ENCODE peak calls at places on chromosome 3, in four cellular contexts. Q is activated CD4-positive, alpha-beta memory T cell treated with anti-CD3 and anti-CD28 coated beads for 36 hours; C is epithelial cell of esophagus; P is GM18507. G is an unnamed sample.

GRCh38 chr3:159482241-159483031 is 506.2 kb upstream of the IL12A start:
- DNase-seq in Q (no peak), C (peak), P (no peak), G (no peak)

GRCh38 chr3:126394179-126394976 is at the start of gene CFAP100:
- DNase-seq in Q (no peak), C (peak), P (no peak), G (no peak)

GRCh38 chr3:70067860-70068479 is 68.4 kb downstream of the SAMMSON start:
- DNase-seq in Q (no peak), C (no peak), P (no peak), G (no peak)

GRCh38 chr3:56792201-56792600 is 9.5 kb downstream of the ARHGEF3 start:
- DNase-seq in Q (no peak), C (no peak), P (no peak), G (no peak)

GRCh38 chr3:177680442-177680821 is 483.1 kb upstream of the TBL1XR1 start:
- DNase-seq in Q (no peak), C (peak), P (no peak), G (peak)

GRCh38 chr3:57025237-57025636 is 35.2 kb upstream of the SPATA12 start:
- DNase-seq in Q (no peak), C (no peak), P (no peak), G (no peak)

GRCh38 chr3:4546346-4547178 is 53.4 kb downstream of the ITPR1 start:
- DNase-seq in Q (no peak), C (no peak), P (no peak), G (no peak)

GRCh38 chr3:191563722-191564121 is 102.8 kb downstream of the PYDC2 start:
- DNase-seq in Q (no peak), C (no peak), P (no peak), G (no peak)

GRCh38 chr3:126434931-126435411 is 40.3 kb downstream of the CFAP100 start:
- DNase-seq in Q (no peak), C (no peak), P (no peak), G (no peak)

GRCh38 chr3:8201886-8202285 is 299.7 kb upstream of the LMCD1 start:
- DNase-seq in Q (no peak), C (peak), P (no peak), G (no peak)

GRCh38 chr3:129650256-129650872 is 43.9 kb upstream of the PLXND1 start:
- DNase-seq in Q (peak), C (peak), P (peak), G (peak)

GRCh38 chr3:150759319-150759718 is 3.6 kb downstream of the SIAH2 start:
- DNase-seq in Q (peak), C (peak), P (no peak), G (peak)